ENCODE peak calls at places on chromosomes 4 and X, in four cellular contexts. One of them, this sample, is unnamed.

GRCh38 chr4:46450556-46450955 is 60.6 kb upstream of the GABRA2 start:
- DNase-seq in NCI-H1092 treated with DMSO at 0.1 percent for 48 hours: no peak
- DNase-seq in ELF-1: no peak
- DNase-seq in stomach: no peak
- DNase-seq in this sample: no peak

GRCh38 chr4:102404551-102404969 is 59.3 kb upstream of the SLC39A8 start:
- DNase-seq in NCI-H1092 treated with DMSO at 0.1 percent for 48 hours: no peak
- DNase-seq in ELF-1: no peak
- DNase-seq in stomach: no peak
- DNase-seq in this sample: no peak

GRCh38 chr4:6639137-6639680 is 1.3 kb upstream of the MRFAP1 start:
- DNase-seq in NCI-H1092 treated with DMSO at 0.1 percent for 48 hours: no peak
- DNase-seq in ELF-1: no peak
- DNase-seq in stomach: no peak
- DNase-seq in this sample: no peak

GRCh38 chr4:5278213-5278612 is 226.9 kb downstream of the STK32B start:
- DNase-seq in NCI-H1092 treated with DMSO at 0.1 percent for 48 hours: no peak
- DNase-seq in ELF-1: no peak
- DNase-seq in stomach: no peak
- DNase-seq in this sample: no peak

GRCh38 chr4:167622481-167623240 is 388.4 kb upstream of the SPOCK3 start:
- DNase-seq in NCI-H1092 treated with DMSO at 0.1 percent for 48 hours: peak; percentile 1
- DNase-seq in ELF-1: peak; percentile 46
- DNase-seq in stomach: peak; percentile 66
- DNase-seq in this sample: peak; percentile 88

GRCh38 chrX:11422529-11422857 is 129.3 kb downstream of the AMELX start:
- DNase-seq in NCI-H1092 treated with DMSO at 0.1 percent for 48 hours: no peak
- DNase-seq in ELF-1: no peak
- DNase-seq in stomach: no peak
- DNase-seq in this sample: no peak

GRCh38 chr4:80010316-80010715 is 62.7 kb downstream of the ANTXR2 start:
- DNase-seq in NCI-H1092 treated with DMSO at 0.1 percent for 48 hours: no peak
- DNase-seq in ELF-1: no peak
- DNase-seq in stomach: no peak
- DNase-seq in this sample: no peak

GRCh38 chr4:110022457-110022856 is 109.8 kb downstream of the EGF start:
- DNase-seq in NCI-H1092 treated with DMSO at 0.1 percent for 48 hours: no peak
- DNase-seq in ELF-1: no peak
- DNase-seq in stomach: no peak
- DNase-seq in this sample: no peak

GRCh38 chr4:108336076-108336475 is 167.3 kb upstream of the LEF1 start:
- DNase-seq in NCI-H1092 treated with DMSO at 0.1 percent for 48 hours: no peak
- DNase-seq in ELF-1: no peak
- DNase-seq in stomach: no peak
- DNase-seq in this sample: no peak

GRCh38 chrX:15678339-15678738 is 13.7 kb upstream of the CLTRN start:
- DNase-seq in NCI-H1092 treated with DMSO at 0.1 percent for 48 hours: no peak
- DNase-seq in ELF-1: no peak
- DNase-seq in stomach: no peak
- DNase-seq in this sample: no peak